ENCODE peak calls at places on chromosome 19, in eight cellular contexts. T is H1, I is suprapubic skin, X is adrenal gland, A is heart left ventricle, K is testis, H is uterus, S is lower leg skin. W is an unnamed sample.

GRCh38 chr19:19306191-19306590 is 14.1 kb downstream of the SUGP1 start:
- DNase-seq in T (no peak), I (no peak), X (no peak), A (no peak), K (no peak), H (no peak), S (no peak), W (no peak)

GRCh38 chr19:54448037-54448773 is 794 bp upstream of the LENG8 start:
- DNase-seq in T (no peak), I (peak; percentile 85), X (peak; percentile 68), A (peak; percentile 74), K (peak; percentile 81), H (peak; percentile 53), S (no peak), W (no peak)

GRCh38 chr19:47492571-47493377 is 8.8 kb upstream of the KPTN start:
- DNase-seq in T (no peak), I (no peak), X (no peak), A (no peak), K (no peak), H (no peak), S (no peak), W (no peak)

GRCh38 chr19:39304701-39305571 is 8.7 kb downstream of the IFNL1 start:
- DNase-seq in T (no peak), I (peak; percentile 21), X (no peak), A (no peak), K (no peak), H (no peak), S (no peak), W (no peak)

GRCh38 chr19:49895566-49896297 is 955 bp downstream of the IL4I1 start:
- DNase-seq in T (no peak), I (no peak), X (no peak), A (no peak), K (no peak), H (no peak), S (no peak), W (no peak)

GRCh38 chr19:36916991-36917390 is 859 bp downstream of the ZNF568 start:
- DNase-seq in T (no peak), I (no peak), X (peak; percentile 24), A (peak; percentile 24), K (peak; percentile 27), H (no peak), S (no peak), W (no peak)

GRCh38 chr19:7940841-7941240 is 2.6 kb downstream of the TIMM44 start:
- DNase-seq in T (no peak), I (no peak), X (no peak), A (peak; percentile 17), K (no peak), H (no peak), S (no peak), W (no peak)

GRCh38 chr19:46737275-46737654 is 8.6 kb upstream of the FKRP start:
- DNase-seq in T (no peak), I (no peak), X (no peak), A (peak; percentile 26), K (no peak), H (no peak), S (no peak), W (no peak)

GRCh38 chr19:43527860-43528622 is 1.0 kb upstream of the ETHE1 start:
- DNase-seq in T (no peak), I (peak; percentile 80), X (peak; percentile 60), A (peak; percentile 37), K (no peak), H (peak; percentile 50), S (no peak), W (no peak)

DNA sequence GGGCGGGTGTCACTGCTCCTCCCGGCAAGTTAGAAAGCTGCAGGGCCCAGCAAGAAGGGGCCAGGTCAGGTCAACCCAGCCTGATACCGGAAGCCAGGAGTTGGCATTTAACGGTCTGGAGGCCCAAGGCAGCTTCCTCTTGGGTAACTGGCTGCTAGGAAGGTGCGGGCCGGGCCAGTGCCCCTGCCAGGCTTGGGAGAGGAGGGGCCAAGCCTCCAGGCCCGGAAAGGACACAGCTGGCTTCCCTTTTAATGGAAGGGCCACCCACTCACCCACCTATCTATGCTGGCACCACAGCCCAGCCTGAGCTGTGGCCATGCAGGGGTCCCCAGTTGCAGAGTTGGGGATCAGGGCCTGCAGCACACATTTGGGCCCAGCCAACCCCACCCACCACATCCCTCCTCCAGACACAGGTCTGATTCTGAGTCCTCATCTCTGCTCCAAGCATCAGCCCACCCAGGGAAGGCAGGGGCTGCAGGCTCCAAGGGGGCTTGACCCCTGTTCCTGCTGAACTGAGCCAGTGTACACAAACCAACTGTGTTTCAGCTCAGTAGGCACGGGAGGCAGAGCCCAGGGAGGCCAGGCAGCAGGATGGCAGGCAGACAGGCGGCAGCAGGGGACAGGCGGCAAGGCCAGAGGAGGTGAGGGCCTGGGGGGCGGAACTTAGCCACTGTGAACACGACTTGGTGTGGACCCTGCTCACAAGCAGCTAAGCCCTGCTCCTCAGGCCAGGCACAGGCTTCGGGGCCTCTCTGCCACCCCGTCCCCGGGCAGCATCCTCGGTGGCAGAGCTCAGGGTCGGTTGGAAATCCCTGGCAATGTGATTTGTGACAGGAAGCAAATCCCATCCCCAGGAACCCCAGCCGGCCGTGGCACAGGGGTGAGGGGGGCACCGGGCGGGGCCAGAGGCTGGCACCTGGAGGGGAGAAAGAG is 40.8 kb downstream of the ZSWIM4 start:
- DNase-seq in T (no peak), I (peak; percentile 84), X (peak; percentile 71), A (peak; percentile 71), K (no peak), H (peak; percentile 50), S (no peak), W (no peak)
- TF ChIP-seq POLR2A in T (no peak), I (peak; percentile 7), X (no peak), A (no peak), K (no peak), H (no peak), S (no peak), W (no peak)

GRCh38 chr19:31232220-31232619 is 117.0 kb downstream of the TSHZ3 start:
- DNase-seq in T (no peak), I (no peak), X (no peak), A (no peak), K (no peak), H (no peak), S (no peak), W (no peak)

GRCh38 chr19:31223805-31224534 is 125.3 kb downstream of the TSHZ3 start:
- DNase-seq in T (no peak), I (no peak), X (no peak), A (no peak), K (no peak), H (no peak), S (no peak), W (no peak)

GRCh38 chr19:31220540-31220939 is 128.7 kb downstream of the TSHZ3 start:
- DNase-seq in T (no peak), I (no peak), X (no peak), A (no peak), K (no peak), H (no peak), S (no peak), W (no peak)

GRCh38 chr19:31231181-31231580 is 118.1 kb downstream of the TSHZ3 start:
- DNase-seq in T (no peak), I (no peak), X (no peak), A (no peak), K (no peak), H (no peak), S (no peak), W (no peak)

DNA sequence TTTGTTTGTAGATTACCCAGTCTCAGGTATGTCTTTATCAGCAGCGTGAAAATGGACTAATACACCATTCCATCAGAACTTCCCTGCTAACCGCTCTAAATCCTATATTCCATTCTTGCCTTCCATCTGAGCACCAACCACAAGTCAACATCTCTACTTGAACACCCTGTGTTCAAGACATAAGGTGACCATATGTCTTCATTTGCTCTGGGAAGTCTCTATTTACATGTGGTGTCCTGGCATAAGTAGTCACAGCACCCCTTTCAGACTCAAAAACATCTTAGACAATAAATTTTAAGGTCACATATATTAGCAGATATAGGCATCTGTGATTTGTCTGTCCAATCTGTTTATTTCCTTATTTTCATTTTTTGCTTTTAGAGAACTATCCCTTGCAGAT is 122.7 kb downstream of the TSHZ3 start:
- DNase-seq in T (no peak), I (no peak), X (no peak), A (no peak), K (no peak), H (no peak), S (no peak), W (no peak)
- TF ChIP-seq POLR2A in T (no peak), I (no peak), X (no peak), A (no peak), K (no peak), H (no peak), S (no peak), W (no peak)

GRCh38 chr19:10135551-10136334 is 16.0 kb upstream of the EIF3G start:
- DNase-seq in T (no peak), I (no peak), X (no peak), A (no peak), K (no peak), H (no peak), S (no peak), W (no peak)
- TF ChIP-seq POLR2A in T (no peak), I (no peak), X (no peak), A (no peak), K (no peak), H (no peak), S (no peak), W (no peak)

DNA sequence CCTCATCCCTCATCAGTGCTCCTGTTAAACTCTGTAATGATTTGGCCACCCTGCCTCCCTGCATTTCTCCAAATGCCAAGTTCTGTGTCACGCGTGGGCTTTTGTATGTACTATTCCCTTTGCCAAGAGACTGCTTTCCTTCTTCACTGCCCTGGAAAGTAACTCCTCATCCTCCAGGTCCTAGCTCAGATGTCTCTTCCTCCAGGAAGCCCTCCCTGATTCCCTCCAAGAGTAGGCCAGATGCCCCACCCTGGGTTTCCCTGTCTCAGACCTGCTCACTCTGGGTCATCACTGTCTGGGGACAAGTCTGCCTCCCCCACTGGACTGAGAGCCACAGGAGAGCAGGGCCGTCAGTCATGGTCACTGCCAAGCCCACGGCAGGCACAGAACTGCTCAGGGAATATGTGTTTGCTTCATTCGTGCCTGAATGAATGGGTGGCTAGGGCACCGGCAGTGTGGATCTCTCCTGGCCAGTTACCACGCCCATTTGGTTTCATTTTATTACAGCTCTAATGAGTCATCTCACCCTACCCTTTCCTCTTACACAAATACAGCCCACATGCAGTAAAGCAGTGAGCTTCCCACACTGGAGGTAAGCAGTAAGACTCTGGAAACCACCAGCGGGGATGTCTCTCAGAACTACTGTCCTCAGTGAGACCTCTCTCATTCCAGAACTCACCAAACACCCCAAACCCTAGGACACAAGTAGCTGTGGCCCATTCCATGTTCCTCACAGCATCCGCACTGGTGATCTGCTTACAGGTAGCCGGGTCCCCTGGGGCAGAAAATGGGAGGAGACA is 12.1 kb upstream of the GPR4 start:
- DNase-seq in T (no peak), I (no peak), X (peak; percentile 51), A (no peak), K (no peak), H (peak; percentile 28), S (no peak), W (peak; percentile 87)
- TF ChIP-seq POLR2A in T (no peak), I (no peak), X (no peak), A (no peak), K (no peak), H (no peak), S (no peak), W (no peak)

W was measured in H54.